ENCODE peak calls at places on chromosome 20, in four cellular contexts. One of them, this sample, is unnamed.

GRCh38 chr20:19354950-19355349 is 142.5 kb downstream of the SLC24A3 start:
- DNase-seq in heart right ventricle: no peak
- DNase-seq in HL-60: no peak
- DNase-seq in A549: no peak
- DNase-seq in this sample: no peak

GRCh38 chr20:24488064-24488799 is 18.8 kb downstream of the SYNDIG1 start:
- DNase-seq in A549: no peak
- DNase-seq in HL-60: no peak
- DNase-seq in heart right ventricle: no peak
- DNase-seq in this sample: no peak

GRCh38 chr20:2387180-2387577 is 6.5 kb downstream of the TGM6 start:
- DNase-seq in heart right ventricle: no peak
- DNase-seq in HL-60: peak
- DNase-seq in A549: peak
- DNase-seq in this sample: no peak

GRCh38 chr20:35284992-35285805 is 627 bp upstream of the EIF6 start:
- DNase-seq in HL-60: no peak
- DNase-seq in A549: no peak
- DNase-seq in heart right ventricle: no peak
- DNase-seq in this sample: no peak

GRCh38 chr20:11117808-11118528 is 444.2 kb upstream of the JAG1 start:
- DNase-seq in HL-60: no peak
- DNase-seq in heart right ventricle: no peak
- DNase-seq in A549: peak
- DNase-seq in this sample: no peak

GRCh38 chr20:52539891-52540290 is 348.3 kb upstream of the ZFP64 start:
- DNase-seq in A549: no peak
- DNase-seq in HL-60: no peak
- DNase-seq in heart right ventricle: no peak
- DNase-seq in this sample: no peak

GRCh38 chr20:49526568-49526967 is 41.4 kb downstream of the PTGIS start:
- DNase-seq in heart right ventricle: no peak
- DNase-seq in A549: no peak
- DNase-seq in HL-60: no peak
- DNase-seq in this sample: no peak

GRCh38 chr20:57958050-57958420 is 248.2 kb upstream of the PMEPA1 start:
- DNase-seq in heart right ventricle: no peak
- DNase-seq in A549: no peak
- DNase-seq in HL-60: no peak
- DNase-seq in this sample: no peak

GRCh38 chr20:24995741-24996448 is 3.3 kb upstream of the APMAP start:
- DNase-seq in A549: no peak
- DNase-seq in heart right ventricle: no peak
- DNase-seq in HL-60: no peak
- DNase-seq in this sample: no peak

GRCh38 chr20:14599613-14600012 is 262.2 kb upstream of the FLRT3 start:
- DNase-seq in HL-60: no peak
- DNase-seq in A549: no peak
- DNase-seq in heart right ventricle: no peak
- DNase-seq in this sample: no peak

GRCh38 chr20:46246527-46246926 is 61.8 kb downstream of the CDH22 start:
- DNase-seq in HL-60: no peak
- DNase-seq in heart right ventricle: no peak
- DNase-seq in A549: no peak
- DNase-seq in this sample: no peak

GRCh38 chr20:1415667-1416468 is 23.0 kb upstream of the FKBP1A start:
- DNase-seq in HL-60: no peak
- DNase-seq in A549: peak
- DNase-seq in heart right ventricle: no peak
- DNase-seq in this sample: no peak

GRCh38 chr20:56964886-56965285 is 301.6 kb downstream of the BMP7 start:
- DNase-seq in heart right ventricle: no peak
- DNase-seq in A549: no peak
- DNase-seq in HL-60: no peak
- DNase-seq in this sample: no peak

GRCh38 chr20:1326031-1326930 is 2.7 kb downstream of the SDCBP2 start:
- DNase-seq in heart right ventricle: peak
- DNase-seq in HL-60: no peak
- DNase-seq in A549: no peak
- DNase-seq in this sample: no peak

GRCh38 chr20:6769953-6770831 is 2.7 kb downstream of the BMP2 start:
- DNase-seq in HL-60: no peak
- DNase-seq in A549: no peak
- DNase-seq in heart right ventricle: peak
- DNase-seq in this sample: peak

GRCh38 chr20:6766433-6766832 is 1.1 kb upstream of the BMP2 start:
- DNase-seq in HL-60: no peak
- DNase-seq in heart right ventricle: no peak
- DNase-seq in A549: no peak
- DNase-seq in this sample: no peak

GRCh38 chr20:6767536-6768227 is at the start of gene BMP2:
- DNase-seq in A549: peak
- DNase-seq in HL-60: peak
- DNase-seq in heart right ventricle: peak
- DNase-seq in this sample: peak

GRCh38 chr20:6767166-6767535 is 335 bp upstream of the BMP2 start:
- DNase-seq in A549: no peak
- DNase-seq in HL-60: no peak
- DNase-seq in heart right ventricle: no peak
- DNase-seq in this sample: peak

GRCh38 chr20:6768228-6769185 is 1.0 kb downstream of the BMP2 start:
- DNase-seq in HL-60: peak
- DNase-seq in heart right ventricle: peak
- DNase-seq in A549: peak
- DNase-seq in this sample: peak
- H3K27ac ChIP-seq in HL-60: no peak
- H3K27ac ChIP-seq in heart right ventricle: peak
- H3K27ac ChIP-seq in A549: peak
- H3K27ac ChIP-seq in this sample: peak

GRCh38 chr20:63663332-63664066 is 5.4 kb downstream of the RTEL1 start:
- DNase-seq in A549: no peak
- DNase-seq in heart right ventricle: no peak
- DNase-seq in HL-60: no peak
- DNase-seq in this sample: no peak
- H3K27ac ChIP-seq in A549: no peak
- H3K27ac ChIP-seq in heart right ventricle: no peak
- H3K27ac ChIP-seq in HL-60: no peak
- H3K27ac ChIP-seq in this sample: no peak

GRCh38 chr20:17961600-17961965 is 7.0 kb downstream of the SNX5 start:
- DNase-seq in HL-60: no peak
- DNase-seq in heart right ventricle: no peak
- DNase-seq in A549: no peak
- DNase-seq in this sample: no peak
- H3K27ac ChIP-seq in HL-60: peak
- H3K27ac ChIP-seq in heart right ventricle: no peak
- H3K27ac ChIP-seq in A549: no peak
- H3K27ac ChIP-seq in this sample: peak

GRCh38 chr20:37419774-37420542 is 74.0 kb downstream of the SRC start:
- DNase-seq in heart right ventricle: no peak
- DNase-seq in A549: no peak
- DNase-seq in HL-60: no peak
- DNase-seq in this sample: no peak
- H3K27ac ChIP-seq in heart right ventricle: no peak
- H3K27ac ChIP-seq in A549: no peak
- H3K27ac ChIP-seq in HL-60: no peak
- H3K27ac ChIP-seq in this sample: no peak

GRCh38 chr20:44653536-44653935 is 2.0 kb upstream of the ADA start:
- DNase-seq in A549: no peak
- DNase-seq in heart right ventricle: no peak
- DNase-seq in HL-60: no peak
- DNase-seq in this sample: no peak

GRCh38 chr20:44649976-44650375 is 1.5 kb downstream of the ADA start:
- DNase-seq in heart right ventricle: no peak
- DNase-seq in HL-60: no peak
- DNase-seq in A549: no peak
- DNase-seq in this sample: no peak

GRCh38 chr20:44648579-44648978 is 2.9 kb downstream of the ADA start:
- DNase-seq in HL-60: no peak
- DNase-seq in A549: no peak
- DNase-seq in heart right ventricle: no peak
- DNase-seq in this sample: no peak

GRCh38 chr20:44650777-44651493 is 564 bp downstream of the ADA start:
- DNase-seq in heart right ventricle: peak
- DNase-seq in A549: peak
- DNase-seq in HL-60: no peak
- DNase-seq in this sample: peak

GRCh38 chr20:44651507-44652373 is at the start of gene ADA:
- DNase-seq in A549: peak
- DNase-seq in heart right ventricle: peak
- DNase-seq in HL-60: peak
- DNase-seq in this sample: peak
- H3K27ac ChIP-seq in A549: peak
- H3K27ac ChIP-seq in heart right ventricle: peak
- H3K27ac ChIP-seq in HL-60: peak
- H3K27ac ChIP-seq in this sample: peak

GRCh38 chr20:32636278-32636677 is 37.5 kb downstream of the C20orf203 start:
- DNase-seq in heart right ventricle: no peak
- DNase-seq in HL-60: no peak
- DNase-seq in A549: no peak
- DNase-seq in this sample: no peak

GRCh38 chr20:32631916-32632460 is 41.8 kb downstream of the C20orf203 start:
- DNase-seq in A549: no peak
- DNase-seq in HL-60: no peak
- DNase-seq in heart right ventricle: no peak
- DNase-seq in this sample: no peak

GRCh38 chr20:32632461-32633354 is 41.0 kb downstream of the C20orf203 start:
- DNase-seq in A549: no peak
- DNase-seq in HL-60: no peak
- DNase-seq in heart right ventricle: no peak
- DNase-seq in this sample: no peak

GRCh38 chr20:32635764-32636163 is 38.0 kb downstream of the C20orf203 start:
- DNase-seq in HL-60: no peak
- DNase-seq in A549: no peak
- DNase-seq in heart right ventricle: no peak
- DNase-seq in this sample: no peak

DNA sequence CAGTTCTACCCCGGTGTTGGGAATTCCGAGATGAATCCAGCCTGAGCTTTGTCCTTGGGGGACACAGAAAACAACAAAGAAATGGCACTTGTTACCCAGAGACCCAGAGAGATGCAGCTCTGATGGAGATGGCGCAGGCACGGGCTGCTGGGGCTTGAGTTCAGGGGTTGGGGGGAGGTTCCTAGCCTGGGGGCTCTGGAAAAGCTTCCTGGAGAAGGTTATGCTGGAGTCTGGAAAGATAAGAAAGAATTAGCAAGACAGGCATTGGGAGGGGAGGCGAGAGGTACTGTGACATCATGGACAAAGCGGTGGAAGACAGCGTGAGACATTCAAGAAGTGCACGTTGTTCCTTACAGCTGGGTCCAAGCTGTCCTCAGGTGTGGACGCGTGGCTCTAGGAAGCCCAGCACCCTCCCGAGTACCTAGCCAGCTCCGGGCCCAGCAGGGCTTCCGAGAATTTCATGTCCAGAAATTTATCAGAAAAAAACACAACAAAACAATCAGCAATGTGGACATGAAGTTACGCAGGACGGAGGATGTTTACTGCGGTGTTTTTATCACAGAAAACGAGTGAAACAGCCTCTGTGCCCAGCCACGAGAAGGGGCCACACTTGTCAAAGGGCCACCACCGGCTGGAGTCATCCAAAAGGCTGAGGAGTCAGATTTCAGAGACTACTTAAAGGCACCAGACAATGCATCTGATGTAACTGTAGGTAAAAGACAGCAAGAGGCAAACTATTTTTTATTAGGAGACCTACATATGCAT is 39.5 kb downstream of the C20orf203 start:
- DNase-seq in heart right ventricle: no peak
- DNase-seq in HL-60: no peak
- DNase-seq in A549: no peak
- DNase-seq in this sample: no peak
- H3K27ac ChIP-seq in heart right ventricle: no peak
- H3K27ac ChIP-seq in HL-60: no peak
- H3K27ac ChIP-seq in A549: peak
- H3K27ac ChIP-seq in this sample: no peak

DNA sequence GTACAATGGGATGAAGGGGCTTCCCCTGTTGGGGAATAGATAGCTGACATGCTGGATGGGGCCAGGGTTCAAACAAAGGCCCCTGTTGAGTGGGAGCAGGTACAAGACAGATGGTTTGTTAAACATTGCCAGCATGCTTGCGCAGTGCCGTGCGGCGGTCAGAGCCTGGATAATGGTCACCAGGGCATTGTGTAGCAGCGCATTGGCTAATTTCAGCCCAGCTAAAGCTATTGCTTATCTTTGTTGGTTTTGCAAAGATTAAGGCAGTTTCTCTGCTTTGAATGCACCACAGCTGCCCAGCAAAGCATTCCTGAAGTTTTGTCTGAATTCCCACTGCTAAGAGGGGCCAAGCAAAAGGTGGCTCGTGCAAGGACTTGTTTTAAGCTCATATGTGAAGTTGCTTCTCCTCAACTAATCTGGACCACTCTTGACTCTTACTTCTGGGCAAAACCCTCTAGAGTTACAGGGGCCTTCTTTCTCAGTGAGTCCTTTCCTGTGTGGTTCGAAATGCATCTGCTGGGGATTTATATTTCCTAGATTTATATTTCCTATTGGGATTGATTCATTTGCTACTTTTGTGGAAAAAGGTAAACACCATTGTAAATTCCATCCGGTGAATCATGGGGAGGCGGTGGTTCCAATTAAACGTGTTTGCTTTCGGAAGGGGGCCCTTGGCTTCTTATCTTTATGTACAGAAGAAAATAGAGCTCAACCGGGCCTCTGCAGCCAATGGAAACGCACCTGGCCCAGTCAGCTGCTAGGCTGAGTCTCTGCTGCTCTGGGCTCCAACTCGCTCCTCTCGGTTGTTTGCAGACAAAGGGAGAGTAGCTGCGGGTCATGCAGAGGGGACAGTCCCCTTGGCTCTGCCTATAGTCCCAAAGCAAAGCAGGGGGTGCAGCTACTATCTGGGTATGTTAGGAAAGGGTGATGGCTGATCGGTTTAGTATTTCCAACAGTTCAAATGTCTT is 72.1 kb downstream of the FOXA2 start:
- DNase-seq in HL-60: no peak
- DNase-seq in A549: peak
- DNase-seq in heart right ventricle: no peak
- DNase-seq in this sample: peak
- H3K27ac ChIP-seq in HL-60: no peak
- H3K27ac ChIP-seq in A549: peak
- H3K27ac ChIP-seq in heart right ventricle: no peak
- H3K27ac ChIP-seq in this sample: peak

This sample was measured in pancreas.